ENCODE peak calls at places on chromosomes 16 and 17, in eight cellular contexts. R is GOT3; Q is mucosa of gallbladder; H is stimulated activated CD4-positive, alpha-beta T cell treated with anti-CD3 and anti-CD28 coated beads, TNF-alpha, amount 100 ng/mL, for 4 hours; U is activated CD4-positive, alpha-beta T cell treated with anti-CD3 and anti-CD28 coated beads, Interleukin-2, amount 50 U/mL, for 48 hours; E is AG08396; O is skeletal muscle cell; T is AG04450. M is an unnamed sample.

GRCh38 chr17:82910041-82910481 is 70.2 kb upstream of the ZNF750 start:
- DNase-seq in R (no peak), U (no peak), E (no peak), O (no peak), Q (no peak), T (no peak), H (no peak), M (no peak)

GRCh38 chr16:14501331-14502255 is 128.5 kb downstream of the PARN start:
- DNase-seq in O (peak), H (no peak), E (peak), U (peak), Q (peak), T (peak), R (peak), M (peak)

GRCh38 chr17:50169121-50169764 is 3.4 kb downstream of the SGCA start:
- DNase-seq in E (peak), T (no peak), U (peak), O (no peak), Q (peak), H (no peak), R (no peak), M (peak)

GRCh38 chr16:57724541-57724940 is 11.0 kb upstream of the KATNB1 start:
- DNase-seq in Q (no peak), R (no peak), H (no peak), U (no peak), E (no peak), T (no peak), O (no peak), M (no peak)

GRCh38 chr16:85307552-85308364 is 195.5 kb upstream of the CIBAR2 start:
- DNase-seq in U (no peak), R (no peak), Q (no peak), E (no peak), O (no peak), T (no peak), H (no peak), M (no peak)

GRCh38 chr17:45228985-45229517 is 7.4 kb downstream of the FMNL1 start:
- DNase-seq in H (peak), T (peak), E (peak), R (peak), Q (peak), U (peak), O (peak), M (peak)

GRCh38 chr17:14494161-14494560 is 193.3 kb downstream of the HS3ST3B1 start:
- DNase-seq in U (no peak), T (no peak), Q (no peak), O (no peak), E (no peak), H (no peak), R (no peak), M (no peak)

GRCh38 chr17:48624544-48625501 is 1.3 kb downstream of the HOXB9 start:
- DNase-seq in U (no peak), E (peak), O (no peak), Q (no peak), T (no peak), R (no peak), H (no peak), M (peak)

GRCh38 chr17:13029340-13029739 is 11.5 kb upstream of the ELAC2 start:
- DNase-seq in Q (no peak), O (no peak), U (no peak), E (no peak), H (no peak), T (no peak), R (no peak), M (no peak)

GRCh38 chr16:13672196-13672595 is 247.8 kb upstream of the ERCC4 start:
- DNase-seq in T (no peak), O (no peak), R (no peak), H (no peak), E (no peak), Q (no peak), U (no peak), M (no peak)

GRCh38 chr17:31431098-31431794 is 39.8 kb downstream of the RAB11FIP4 start:
- DNase-seq in Q (no peak), T (no peak), O (no peak), R (no peak), H (no peak), U (no peak), E (no peak), M (no peak)

M was measured in AG20443.